ENCODE peak calls at places on chromosomes 3 and 15, in seven cellular contexts. U is thoracic aorta; C is left ventricle myocardium inferior; D is A673; X is cardiac muscle cell; L is GM23248; B is naive thymus-derived CD4-positive, alpha-beta T cell. P is an unnamed sample.

GRCh38 chr3:115092220-115092791 is 54.8 kb downstream of the ZBTB20 start:
- DNase-seq in U (no peak), C (peak; percentile 62), L (peak; percentile 87), D (peak; percentile 76), X (peak; percentile 79), B (peak; percentile 26), P (peak; percentile 67)

GRCh38 chr15:85463273-85463937 is 83.0 kb downstream of the AKAP13 start:
- DNase-seq in X (no peak), D (no peak), U (no peak), L (no peak), B (no peak), C (no peak), P (no peak)

GRCh38 chr3:64575211-64575844 is 112.5 kb downstream of the ADAMTS9 start:
- DNase-seq in U (no peak), L (peak; percentile 50), C (no peak), X (peak; percentile 40), B (no peak), D (peak; percentile 11), P (peak; percentile 39)

GRCh38 chr3:127640031-127640355 is 11.0 kb downstream of the PODXL2 start:
- DNase-seq in U (no peak), C (no peak), B (no peak), L (no peak), D (no peak), X (no peak), P (no peak)

GRCh38 chr15:29266052-29266572 is 3.5 kb downstream of the NSMCE3 start:
- DNase-seq in X (peak; percentile 12), D (no peak), U (no peak), L (no peak), B (no peak), C (no peak), P (no peak)

GRCh38 chr15:40217166-40217785 is 21.6 kb upstream of the PAK6 start:
- DNase-seq in L (peak; percentile 70), U (no peak), D (peak; percentile 78), B (no peak), X (peak; percentile 76), C (no peak), P (peak; percentile 59)

GRCh38 chr3:40108643-40109042 is 200.9 kb upstream of the EIF1B start:
- DNase-seq in X (no peak), D (no peak), U (no peak), L (no peak), C (no peak), B (no peak), P (peak; percentile 21)

GRCh38 chr3:48685603-48686511 is at the start of gene NCKIPSD:
- DNase-seq in X (peak; percentile 86), B (peak; percentile 92), L (peak; percentile 95), C (peak; percentile 92), U (peak; percentile 59), D (peak; percentile 75), P (peak; percentile 94)

GRCh38 chr3:95459706-95460105 is 1354.7 kb upstream of the EPHA6 start:
- DNase-seq in U (no peak), L (no peak), B (no peak), C (no peak), D (no peak), X (no peak), P (no peak)

GRCh38 chr3:170705136-170705535 is 119.3 kb upstream of the SLC7A14 start:
- DNase-seq in C (no peak), L (no peak), B (no peak), U (no peak), X (no peak), D (no peak), P (no peak)

GRCh38 chr3:182690163-182690562 is 103.1 kb upstream of the ATP11B start:
- DNase-seq in C (no peak), X (no peak), D (no peak), B (no peak), U (no peak), L (peak; percentile 6), P (no peak)

DNA sequence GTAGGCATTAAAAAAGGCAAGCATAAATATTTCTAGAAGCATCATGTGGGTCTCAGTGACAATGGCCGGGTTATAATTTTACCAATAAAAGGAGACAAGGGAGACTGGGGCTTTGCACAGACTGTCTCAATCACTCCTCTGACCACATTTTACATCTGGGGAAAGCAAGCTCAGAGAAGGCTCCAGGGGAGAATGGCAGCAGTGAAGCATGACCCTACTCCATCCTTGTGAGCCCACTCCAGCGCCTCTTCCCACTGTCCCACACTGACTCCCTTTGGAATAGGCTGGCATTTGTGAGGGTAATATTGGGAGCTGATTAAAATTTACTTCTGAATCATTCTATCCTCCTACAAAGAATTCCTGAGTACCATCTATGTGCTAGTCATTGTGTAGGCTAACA is 61.8 kb downstream of the SATB1 start:
- DNase-seq in X (no peak), U (no peak), L (no peak), C (no peak), B (no peak), D (no peak), P (no peak)
- H3K36me3 ChIP-seq in X (peaks cover 4% of the 10 kb centered on the region), U (peaks cover 4% of the 10 kb centered on the region), L (no peaks in the 10 kb centered on the region), C (peaks cover 35% of the 10 kb centered on the region), B (no peaks in the 10 kb centered on the region), D (no peaks in the 10 kb centered on the region), P (no peaks in the 10 kb centered on the region)

GRCh38 chr3:30655187-30655812 is 48.9 kb downstream of the TGFBR2 start:
- DNase-seq in B (no peak), D (peak; percentile 97), U (no peak), C (no peak), X (peak; percentile 72), L (no peak), P (no peak)

GRCh38 chr3:30654269-30654668 is 47.9 kb downstream of the TGFBR2 start:
- DNase-seq in X (no peak), D (no peak), L (no peak), C (no peak), U (no peak), B (no peak), P (no peak)

GRCh38 chr3:30658328-30659052 is 52.1 kb downstream of the TGFBR2 start:
- DNase-seq in L (peak; percentile 81), B (no peak), X (peak; percentile 73), U (no peak), C (no peak), D (peak; percentile 84), P (peak; percentile 5)

GRCh38 chr3:30657914-30658313 is 51.5 kb downstream of the TGFBR2 start:
- DNase-seq in D (no peak), C (no peak), X (peak; percentile 40), L (peak; percentile 50), B (no peak), U (no peak), P (no peak)

DNA sequence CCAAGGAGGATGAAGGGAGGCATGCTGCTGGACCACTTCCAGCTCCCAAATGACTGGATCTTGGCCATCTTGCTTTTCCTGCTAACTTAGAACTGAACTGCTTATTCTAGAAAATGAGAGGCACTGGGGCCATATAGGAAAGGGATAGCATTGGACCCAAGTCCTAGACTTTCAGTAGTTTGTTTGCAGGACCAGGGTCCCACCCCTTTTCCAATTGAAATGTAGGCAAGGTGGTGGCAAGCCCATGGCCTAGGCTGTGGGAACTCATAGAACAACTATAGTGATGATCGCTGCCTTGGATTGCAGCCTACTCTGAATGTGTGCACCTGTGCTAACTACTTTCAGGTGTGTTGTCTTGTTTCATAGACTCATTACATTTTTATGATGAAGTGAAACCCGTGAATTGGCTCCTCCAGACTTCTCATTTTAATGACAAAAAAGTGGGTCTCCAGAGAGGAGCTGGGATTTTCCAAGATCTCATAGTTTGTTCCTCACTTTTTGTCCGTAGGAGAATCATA is 50.3 kb downstream of the TGFBR2 start:
- DNase-seq in D (no peak), B (no peak), C (no peak), U (no peak), X (no peak), L (no peak), P (no peak)
- H3K36me3 ChIP-seq in D (peaks cover 3% of the 10 kb centered on the region), B (peaks cover 3% of the 10 kb centered on the region), C (peaks cover 68% of the 10 kb centered on the region), U (peaks cover 35% of the 10 kb centered on the region), X (peaks cover 3% of the 10 kb centered on the region), L (peaks cover 69% of the 10 kb centered on the region), P (peaks cover 4% of the 10 kb centered on the region)

GRCh38 chr3:12939137-12939536 is 97.8 kb upstream of the RPL32 start:
- DNase-seq in X (no peak), D (no peak), B (no peak), U (no peak), C (no peak), L (no peak), P (no peak)
- H3K36me3 ChIP-seq in X (peaks cover 4% of the 10 kb centered on the region), D (no peaks in the 10 kb centered on the region), B (peaks cover 8% of the 10 kb centered on the region), U (peaks cover 26% of the 10 kb centered on the region), C (peaks cover 41% of the 10 kb centered on the region), L (peaks cover 3% of the 10 kb centered on the region), P (peaks cover 25% of the 10 kb centered on the region)

DNA sequence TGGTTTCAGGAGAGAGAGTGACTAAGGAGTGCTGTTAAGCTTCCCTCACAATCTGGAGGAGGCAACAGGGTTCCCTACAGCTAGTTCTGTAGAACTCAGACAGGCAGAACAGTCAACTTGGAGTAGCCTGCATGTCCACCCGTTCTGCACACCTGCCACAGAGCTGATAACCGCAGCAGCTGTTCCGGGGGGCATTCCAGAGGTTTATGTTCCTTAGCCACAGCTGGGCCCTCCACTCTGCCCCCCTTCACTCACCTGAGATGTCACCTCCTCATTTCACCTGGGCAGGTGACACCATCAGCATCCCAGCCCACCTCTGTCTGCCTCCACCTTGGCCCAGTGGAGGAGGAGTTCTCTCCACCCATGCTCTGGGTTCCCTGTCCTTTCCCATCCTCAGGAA is 22.6 kb downstream of the XYLB start:
- DNase-seq in D (no peak), U (no peak), C (no peak), X (no peak), B (no peak), L (no peak), P (no peak)
- H3K36me3 ChIP-seq in D (no peaks in the 10 kb centered on the region), U (no peaks in the 10 kb centered on the region), C (peaks cover 10% of the 10 kb centered on the region), X (no peaks in the 10 kb centered on the region), B (no peaks in the 10 kb centered on the region), L (no peaks in the 10 kb centered on the region), P (peaks cover 69% of the 10 kb centered on the region)